ENCODE peak calls at places on chromosomes 16 and 17, in nine cellular contexts. U, Q, X, E, Z, V, S, N and K are unnamed samples. For H3K36me3, the result is how much of the 10 kb centered on the place peaks cover.

GRCh38 chr17:64938925-64939474 is 19.7 kb upstream of the LRRC37A3 start:
- DNase-seq in X (peak), S (peak), U (no peak), Q (peak), Z (peak), E (peak), N (peak), V (peak), K (peak)

GRCh38 chr17:81166033-81166472 is at the start of gene AATK:
- DNase-seq in N (no peak), U (no peak), Z (no peak), S (no peak), X (no peak), Q (peak), E (no peak), V (no peak), K (no peak)

GRCh38 chr17:46126840-46127239 is 66.4 kb downstream of the KANSL1 start:
- DNase-seq in U (no peak), E (no peak), S (no peak), N (no peak), X (no peak), Q (no peak), Z (no peak), V (no peak), K (no peak)

GRCh38 chr16:83727018-83727417 is 80.8 kb upstream of the HSBP1 start:
- DNase-seq in N (no peak), S (no peak), E (no peak), V (no peak), Q (no peak), U (no peak), X (no peak), Z (peak), K (no peak)

GRCh38 chr17:72642720-72643119 is 449.8 kb downstream of the SLC39A11 start:
- DNase-seq in U (no peak), E (no peak), N (no peak), Z (no peak), Q (no peak), V (no peak), X (no peak), S (no peak), K (no peak)

GRCh38 chr16:57115504-57116182 is 23.3 kb downstream of the CPNE2 start:
- DNase-seq in X (no peak), V (no peak), Z (peak), U (no peak), E (no peak), S (no peak), N (no peak), Q (no peak), K (peak)

GRCh38 chr16:52497067-52497816 is 49.7 kb downstream of the TOX3 start:
- DNase-seq in N (no peak), X (no peak), S (no peak), E (peak), Q (no peak), Z (no peak), U (no peak), V (no peak), K (no peak)

GRCh38 chr16:4923853-4924252 is 13.1 kb downstream of the PPL start:
- DNase-seq in Q (no peak), Z (no peak), U (no peak), N (no peak), E (no peak), S (no peak), X (no peak), V (no peak), K (no peak)

GRCh38 chr17:44374306-44375195 is 10.9 kb upstream of the FAM171A2 start:
- DNase-seq in V (no peak), Q (peak), E (no peak), S (no peak), Z (peak), N (no peak), U (no peak), X (no peak), K (no peak)

GRCh38 chr16:66741131-66741900 is 10.1 kb downstream of the DYNC1LI2 start:
- DNase-seq in S (no peak), X (no peak), N (peak), E (no peak), U (no peak), V (no peak), Z (peak), Q (peak), K (peak)

GRCh38 chr17:12507046-12507445 is 158.6 kb upstream of the MYOCD start:
- DNase-seq in S (no peak), Z (no peak), E (no peak), X (no peak), Q (no peak), V (no peak), U (no peak), N (no peak), K (no peak)

GRCh38 chr17:38674013-38674748 is 576 bp downstream of the EPOP start:
- DNase-seq in Q (peak), U (no peak), V (peak), Z (no peak), X (peak), S (peak), E (peak), N (peak), K (peak)

GRCh38 chr16:4914528-4915225 is 22.3 kb downstream of the PPL start:
- DNase-seq in E (no peak), V (no peak), N (no peak), Q (no peak), Z (no peak), S (no peak), U (no peak), X (no peak), K (no peak)

GRCh38 chr16:1300664-1301476 is 8.6 kb upstream of the UBE2I start:
- DNase-seq in Q (peak), E (peak), V (peak), X (peak), Z (peak), N (peak), U (no peak), S (peak), K (peak)

GRCh38 chr17:51260960-51261958 is 913 bp downstream of the UTP18 start:
- DNase-seq in Q (peak), U (no peak), V (no peak), Z (no peak), X (peak), S (peak), E (peak), N (peak), K (peak)

GRCh38 chr17:48181653-48182052 is 74.1 kb downstream of the SNX11 start:
- DNase-seq in Z (peak), U (no peak), S (no peak), N (no peak), Q (no peak), X (peak), E (peak), V (no peak), K (no peak)

GRCh38 chr17:64411999-64412771 is 21.5 kb upstream of the PECAM1 start:
- DNase-seq in S (no peak), Z (no peak), U (no peak), N (no peak), X (no peak), Q (no peak), E (peak), V (no peak), K (peak)

GRCh38 chr17:58520843-58521430 is 6.5 kb upstream of the MTMR4 start:
- DNase-seq in S (peak), E (peak), V (no peak), U (no peak), X (peak), Z (peak), Q (no peak), N (no peak), K (no peak)
- TF ChIP-seq CTCF in S (peak), E (peak), V (no peak), U (peak), X (peak), Z (peak), Q (peak), N (no peak), K (peak)

DNA sequence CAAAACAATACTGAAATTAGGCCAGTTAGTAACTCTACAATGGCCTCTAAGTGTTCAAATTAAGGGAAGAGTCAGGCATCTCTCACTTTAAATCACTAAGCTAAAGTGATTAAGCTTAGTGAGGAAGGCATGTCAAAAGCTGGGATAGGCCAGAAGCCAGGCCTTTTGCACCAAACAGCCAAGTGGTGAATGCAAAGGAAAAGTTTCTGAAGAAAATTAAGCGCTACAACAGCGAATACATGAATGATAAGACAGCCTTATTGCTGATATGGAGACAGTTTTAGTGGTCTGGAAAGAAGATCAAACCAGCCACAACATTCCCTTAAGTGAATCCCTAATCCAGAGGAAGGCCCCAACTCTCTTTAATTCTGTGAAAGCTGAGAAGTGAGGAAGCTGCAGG is 12.1 kb downstream of the RFWD3 start:
- DNase-seq in E (no peak), Q (no peak), V (no peak), N (no peak), S (no peak), U (no peak), X (no peak), Z (no peak), K (no peak)
- H3K36me3 ChIP-seq in E (under half), Q (half or more), V (under half), N (under half), S (under half), U (under half), X (under half), Z (under half), K (under half)

GRCh38 chr17:8237175-8237574 is 10.7 kb downstream of the CTC1 start:
- DNase-seq in Q (peak), V (no peak), E (no peak), S (no peak), U (no peak), N (no peak), X (peak), Z (no peak), K (no peak)
- H3K4me3 ChIP-seq in Q (no peak), V (no peak), E (no peak), S (no peak), U (no peak), N (no peak), X (no peak), Z (no peak), K (no peak)

GRCh38 chr17:78208486-78208885 is 5.6 kb upstream of the BIRC5 start:
- DNase-seq in X (no peak), S (no peak), N (no peak), E (no peak), Z (no peak), Q (no peak), U (no peak), V (no peak), K (no peak)

GRCh38 chr17:78204387-78205123 is 9.5 kb upstream of the BIRC5 start:
- DNase-seq in V (no peak), S (no peak), E (no peak), Z (no peak), X (no peak), U (no peak), N (no peak), Q (no peak), K (no peak)

GRCh38 chr17:78205124-78205775 is 8.8 kb upstream of the BIRC5 start:
- DNase-seq in X (no peak), V (no peak), N (no peak), S (no peak), U (no peak), Q (no peak), Z (no peak), E (no peak), K (no peak)

GRCh38 chr17:78202666-78203065 is 11.4 kb upstream of the BIRC5 start:
- DNase-seq in U (no peak), X (no peak), Q (no peak), E (no peak), S (no peak), Z (no peak), V (no peak), N (no peak), K (no peak)

DNA sequence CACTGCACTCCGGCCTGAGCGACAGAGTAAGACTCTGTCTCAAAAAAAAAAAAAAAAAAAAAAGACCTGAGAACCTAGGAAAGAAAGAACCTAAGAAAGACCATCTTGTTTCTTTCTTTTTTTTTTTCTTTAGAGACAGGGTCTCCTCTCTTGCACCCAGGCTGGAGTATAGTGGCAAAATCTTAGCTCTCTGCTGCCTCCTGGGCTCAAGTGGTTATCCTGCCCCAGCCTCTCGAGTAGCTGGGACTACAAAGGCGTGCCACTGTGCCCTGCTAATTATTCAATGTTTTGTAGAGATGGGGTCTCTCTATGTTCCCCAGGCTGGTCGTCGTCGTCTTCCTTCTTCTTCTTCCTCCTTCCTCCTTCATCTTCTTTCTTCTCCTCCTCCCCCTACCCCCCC is 7.8 kb upstream of the BIRC5 start:
- DNase-seq in E (no peak), U (no peak), X (no peak), Z (no peak), V (no peak), S (no peak), Q (no peak), N (no peak), K (no peak)
- TF ChIP-seq CTCF in E (peak), U (peak), X (no peak), Z (no peak), V (no peak), S (no peak), Q (no peak), N (no peak), K (no peak)

DNA sequence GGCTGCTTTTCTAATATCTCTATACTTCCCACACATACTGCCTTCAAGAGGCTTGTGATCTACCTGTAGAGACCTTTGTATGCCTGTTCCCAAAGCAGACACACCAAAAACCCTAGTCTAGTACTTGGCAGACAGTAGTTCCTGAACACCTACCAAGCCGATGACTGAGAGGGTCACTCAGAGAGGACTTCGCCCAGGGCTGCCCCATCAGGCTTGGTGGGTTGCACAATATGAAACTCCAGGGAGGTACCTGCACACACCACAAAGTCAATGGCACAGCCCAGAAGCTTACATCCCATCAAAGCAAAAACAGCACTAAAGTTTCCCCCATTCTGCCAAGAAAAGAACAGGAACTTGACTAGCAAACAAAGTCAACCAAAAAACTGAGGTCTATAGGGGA is 30.3 kb downstream of the ASPA start:
- DNase-seq in E (no peak), X (no peak), S (no peak), V (no peak), Z (no peak), Q (no peak), N (no peak), U (no peak), K (no peak)
- H3K36me3 ChIP-seq in E (under half), X (under half), S (under half), V (under half), Z (under half), Q (under half), N (under half), U (under half), K (under half)

DNA sequence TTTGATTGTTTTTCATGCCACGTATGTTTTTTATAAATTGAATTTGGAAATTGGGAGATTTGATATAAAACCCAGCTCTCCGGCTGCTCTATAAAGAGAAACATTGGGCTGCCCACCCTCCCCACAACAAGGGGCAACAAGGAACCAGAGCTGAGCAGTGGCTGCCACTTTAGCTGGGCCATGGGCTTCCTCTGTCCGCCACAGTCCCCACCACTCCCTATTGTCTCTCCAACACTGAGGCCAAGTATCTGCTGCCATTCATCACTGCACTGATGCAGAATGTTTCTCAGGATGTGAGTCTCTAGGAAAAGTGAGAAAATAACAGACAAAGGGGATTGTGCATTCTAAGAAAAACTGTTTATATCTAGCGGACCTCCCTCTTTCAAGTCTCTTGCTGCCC is 106.8 kb downstream of the LITAF start:
- DNase-seq in E (no peak), U (no peak), X (no peak), V (no peak), S (no peak), Z (no peak), Q (no peak), N (no peak), K (no peak)
- H3K4me3 ChIP-seq in E (no peak), U (no peak), X (no peak), V (no peak), S (no peak), Z (no peak), Q (no peak), N (no peak), K (no peak)

GRCh38 chr16:49867234-49867633 is 11.3 kb upstream of the ZNF423 start:
- DNase-seq in E (no peak), N (no peak), Q (no peak), U (no peak), V (no peak), S (no peak), Z (no peak), X (no peak), K (no peak)
- TF ChIP-seq CTCF in E (no peak), N (no peak), Q (no peak), U (no peak), V (no peak), S (no peak), Z (no peak), X (no peak), K (no peak)

GRCh38 chr17:68541816-68542215 is 29.6 kb downstream of the PRKAR1A start:
- DNase-seq in U (no peak), S (no peak), X (no peak), Q (no peak), V (no peak), E (no peak), N (no peak), Z (no peak), K (no peak)

GRCh38 chr17:68544521-68544920 is 32.3 kb downstream of the PRKAR1A start:
- DNase-seq in E (no peak), Z (no peak), X (no peak), N (no peak), U (no peak), V (no peak), Q (no peak), S (no peak), K (no peak)

GRCh38 chr17:68540981-68541380 is 28.8 kb downstream of the PRKAR1A start:
- DNase-seq in S (no peak), V (no peak), N (no peak), Z (no peak), U (no peak), E (no peak), Q (no peak), X (no peak), K (no peak)

GRCh38 chr17:68542698-68543463 is 30.7 kb downstream of the PRKAR1A start:
- DNase-seq in E (no peak), Q (no peak), V (no peak), Z (no peak), U (no peak), N (no peak), S (no peak), X (no peak), K (no peak)

DNA sequence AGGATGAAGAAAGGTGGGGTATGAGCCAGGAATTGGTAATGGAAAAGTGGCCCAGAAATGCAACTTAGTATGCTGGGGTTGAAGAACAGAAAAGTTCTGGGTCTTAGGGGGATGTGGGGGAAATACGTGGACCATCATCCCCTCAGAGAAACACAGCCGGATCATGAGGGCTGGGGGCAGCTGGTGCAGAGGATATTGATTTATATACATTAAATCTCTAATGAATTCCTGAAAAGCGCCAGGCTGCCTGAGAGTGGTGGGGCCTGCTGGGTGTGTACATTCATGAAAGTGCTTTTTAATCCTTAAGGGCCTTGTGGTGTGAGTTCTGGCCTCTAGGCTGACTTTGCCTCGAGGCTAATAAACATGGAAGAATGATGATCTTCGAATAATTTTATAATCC is 31.9 kb downstream of the PRKAR1A start:
- DNase-seq in V (no peak), Z (no peak), Q (no peak), X (no peak), N (no peak), E (no peak), S (no peak), U (no peak), K (no peak)
- H3K36me3 ChIP-seq in V (under half), Z (under half), Q (under half), X (under half), N (under half), E (under half), S (under half), U (under half), K (under half)